ENCODE peak calls at places on chromosomes 12 and 14, in five cellular contexts. V is OCI-LY7; E is aorta; G is CD8-positive, alpha-beta memory T cell; H is mesendoderm. L is an unnamed sample. For H3K4me1, the result is how much of the 10 kb centered on the place peaks cover.

GRCh38 chr12:3061129-3061857 is 15.9 kb upstream of the TSPAN9 start:
- DNase-seq in V (no peak), E (no peak), G (no peak), H (no peak), L (no peak)

GRCh38 chr12:56029666-56030293 is 8.9 kb downstream of the IKZF4 start:
- DNase-seq in V (peak), E (no peak), G (no peak), H (peak), L (peak)

GRCh38 chr12:9796916-9797315 is 30.4 kb upstream of the KLRF1 start:
- DNase-seq in V (no peak), E (no peak), G (no peak), H (no peak), L (no peak)

GRCh38 chr12:120652671-120653435 is 12.4 kb downstream of the CABP1 start:
- DNase-seq in V (no peak), E (peak), G (no peak), H (no peak), L (no peak)

GRCh38 chr14:72060917-72061316 is 128.7 kb downstream of the RGS6 start:
- DNase-seq in V (no peak), E (no peak), G (no peak), H (peak), L (no peak)

GRCh38 chr12:89211456-89211855 is 140.8 kb downstream of the DUSP6 start:
- DNase-seq in V (no peak), E (no peak), G (no peak), H (no peak), L (no peak)

GRCh38 chr14:65074449-65075155 is 27.7 kb downstream of the MAX start:
- DNase-seq in V (peak), E (no peak), G (no peak), H (no peak), L (no peak)

GRCh38 chr14:62443796-62444195 is 601.5 kb downstream of the KCNH5 start:
- DNase-seq in V (no peak), E (no peak), G (no peak), H (peak), L (no peak)

GRCh38 chr14:22472935-22473854 is 115.8 kb downstream of the DAD1 start:
- DNase-seq in V (peak), E (no peak), G (no peak), H (peak), L (peak)

GRCh38 chr12:93144109-93144508 is 215.0 kb upstream of the EEA1 start:
- DNase-seq in V (no peak), E (no peak), G (no peak), H (peak), L (no peak)

GRCh38 chr14:68523326-68523610 is 269.6 kb downstream of the ZFP36L1 start:
- DNase-seq in V (no peak), E (peak), G (no peak), H (no peak), L (no peak)

GRCh38 chr12:107684990-107685359 is 624 bp upstream of the PWP1 start:
- DNase-seq in V (peak), E (no peak), G (no peak), H (peak), L (no peak)

GRCh38 chr12:6267007-6267721 is 43.3 kb upstream of the PLEKHG6 start:
- DNase-seq in V (peak), E (no peak), G (no peak), H (no peak), L (no peak)

GRCh38 chr14:56754966-56755365 is 55.3 kb downstream of the OTX2 start:
- DNase-seq in V (no peak), E (no peak), G (no peak), H (no peak), L (no peak)

GRCh38 chr12:95731519-95731958 is 59.0 kb downstream of the NTN4 start:
- DNase-seq in V (peak), E (no peak), G (no peak), H (no peak), L (no peak)

GRCh38 chr12:46546634-46547273 is 174.2 kb upstream of the SLC38A2 start:
- DNase-seq in V (no peak), E (no peak), G (no peak), H (no peak), L (no peak)

GRCh38 chr12:117686210-117686609 is 282.6 kb downstream of the KSR2 start:
- DNase-seq in V (no peak), E (no peak), G (no peak), H (no peak), L (no peak)

GRCh38 chr12:87406926-87407325 is 622.3 kb downstream of the C12orf50 start:
- DNase-seq in V (no peak), E (no peak), G (no peak), H (no peak), L (no peak)

GRCh38 chr12:123107926-123108681 is 42.8 kb downstream of the PITPNM2 start:
- DNase-seq in V (no peak), E (no peak), G (no peak), H (no peak), L (no peak)

GRCh38 chr14:71187633-71188356 is 280.5 kb downstream of the PCNX1 start:
- DNase-seq in V (no peak), E (no peak), G (no peak), H (peak), L (no peak)

GRCh38 chr14:33682746-33683145 is 268.1 kb downstream of the EGLN3 start:
- DNase-seq in V (no peak), E (peak), G (no peak), H (peak), L (peak)

GRCh38 chr14:80356413-80356812 is 145.1 kb upstream of the DIO2 start:
- DNase-seq in V (peak), E (no peak), G (no peak), H (peak), L (no peak)

GRCh38 chr14:95534299-95535225 is at the start of gene GLRX5:
- DNase-seq in V (peak), E (peak), G (peak), H (peak), L (peak)

GRCh38 chr14:74673768-74674167 is 39.1 kb downstream of the AREL1 start:
- DNase-seq in V (no peak), E (no peak), G (no peak), H (no peak), L (no peak)

GRCh38 chr12:88084210-88084609 is 55.0 kb upstream of the C12orf50 start:
- DNase-seq in V (no peak), E (no peak), G (no peak), H (no peak), L (no peak)

GRCh38 chr12:54373619-54374554 is 9.6 kb upstream of the GPR84 start:
- DNase-seq in V (no peak), E (no peak), G (no peak), H (no peak), L (no peak)

GRCh38 chr12:123089125-123089524 is 61.8 kb downstream of the PITPNM2 start:
- DNase-seq in V (no peak), E (no peak), G (no peak), H (no peak), L (no peak)

GRCh38 chr12:66237505-66238175 is 48.6 kb downstream of the IRAK3 start:
- DNase-seq in V (no peak), E (no peak), G (no peak), H (no peak), L (no peak)

GRCh38 chr14:59358105-59358504 is 107.1 kb downstream of the GPR135 start:
- DNase-seq in V (no peak), E (no peak), G (no peak), H (peak), L (peak)

GRCh38 chr14:73710737-73711136 is 3.4 kb downstream of the PNMA1 start:
- DNase-seq in V (no peak), E (no peak), G (no peak), H (no peak), L (no peak)

GRCh38 chr12:131613186-131613585 is 97.7 kb upstream of the SFSWAP start:
- DNase-seq in V (no peak), E (no peak), G (no peak), H (no peak), L (no peak)

GRCh38 chr12:69070319-69071090 is 137.5 kb upstream of the CPM start:
- DNase-seq in V (peak), E (no peak), G (peak), H (peak), L (no peak)

GRCh38 chr12:21456291-21456780 is 18.9 kb downstream of the PYROXD1 start:
- DNase-seq in V (no peak), E (no peak), G (peak), H (no peak), L (no peak)

GRCh38 chr14:93120522-93120921 is 4.8 kb upstream of the ITPK1 start:
- DNase-seq in V (no peak), E (no peak), G (no peak), H (no peak), L (no peak)

GRCh38 chr12:56900583-56900982 is 33.6 kb downstream of the SDR9C7 start:
- DNase-seq in V (no peak), E (no peak), G (no peak), H (peak), L (no peak)

GRCh38 chr12:44851586-44851985 is 24.5 kb downstream of the NELL2 start:
- DNase-seq in V (no peak), E (no peak), G (no peak), H (no peak), L (no peak)

GRCh38 chr12:116697305-116698130 is 40.4 kb downstream of the SPRING1 start:
- DNase-seq in V (peak), E (no peak), G (no peak), H (peak), L (peak)

DNA sequence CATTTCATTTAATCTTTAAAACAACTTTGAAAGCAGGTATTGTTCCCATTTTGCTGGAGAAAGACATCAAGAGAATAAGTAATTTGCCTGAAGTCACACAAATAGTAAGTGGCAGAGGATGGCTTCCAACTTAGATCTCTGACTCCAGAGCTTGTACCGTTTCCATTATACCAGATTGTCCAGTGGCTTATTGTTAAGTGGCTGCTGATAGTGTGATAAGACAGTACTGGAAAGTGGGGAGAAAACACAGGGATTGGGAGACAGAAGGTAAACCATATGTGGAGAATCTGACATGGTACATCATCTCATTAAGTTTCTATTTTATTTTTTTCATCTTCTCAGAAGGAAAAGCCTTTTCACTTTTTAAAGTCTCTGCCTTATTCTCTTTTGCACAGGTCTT is 108.5 kb downstream of the SRGAP1 start:
- DNase-seq in V (no peak), E (no peak), G (no peak), H (no peak), L (no peak)
- H3K4me3 ChIP-seq in V (no peak), E (no peak), G (no peak), H (no peak), L (no peak)

DNA sequence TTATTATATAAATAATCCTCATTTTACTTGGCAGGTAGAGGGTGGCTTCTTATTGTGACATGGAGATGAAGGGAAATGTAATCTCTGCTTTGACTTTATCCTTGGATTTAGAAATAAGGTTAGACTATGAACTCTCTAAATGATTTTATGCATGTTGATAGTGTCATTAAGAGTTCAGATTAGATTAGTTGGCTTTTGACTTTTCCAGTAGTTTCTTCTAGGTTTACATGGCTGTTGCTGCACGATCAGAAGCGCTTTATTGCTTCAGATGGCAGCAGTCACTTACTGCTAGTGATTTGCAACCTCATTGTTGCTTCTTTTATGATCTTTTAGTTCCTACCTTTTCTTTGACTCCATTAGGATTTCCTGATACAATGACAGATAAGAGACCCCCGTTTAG is 32.3 kb downstream of the SLC15A5 start:
- DNase-seq in V (no peak), E (no peak), G (no peak), H (no peak), L (no peak)
- H3K4me1 ChIP-seq in V (under half), E (under half), G (under half), H (under half), L (under half)

DNA sequence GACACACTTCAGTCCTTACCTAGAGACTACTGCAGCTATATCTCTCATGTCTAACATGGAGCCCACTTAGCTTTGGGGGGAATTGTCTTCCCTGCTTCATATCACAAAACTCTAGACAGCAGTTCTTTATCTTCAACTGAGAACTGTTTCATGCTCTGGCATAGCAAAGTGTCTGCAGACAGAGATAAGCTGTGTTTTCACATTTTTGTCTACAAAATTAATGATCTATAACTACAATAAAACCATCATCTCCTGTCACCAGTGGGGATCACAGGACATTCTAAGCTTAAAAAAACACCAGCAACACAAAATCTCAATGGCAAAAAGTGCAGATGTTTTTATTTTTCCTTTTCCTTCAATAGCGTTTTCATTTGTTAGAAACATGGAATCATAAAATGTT is 137.0 kb upstream of the VRK1 start:
- DNase-seq in V (no peak), E (no peak), G (no peak), H (no peak), L (no peak)
- H3K4me3 ChIP-seq in V (no peak), E (no peak), G (no peak), H (no peak), L (no peak)

DNA sequence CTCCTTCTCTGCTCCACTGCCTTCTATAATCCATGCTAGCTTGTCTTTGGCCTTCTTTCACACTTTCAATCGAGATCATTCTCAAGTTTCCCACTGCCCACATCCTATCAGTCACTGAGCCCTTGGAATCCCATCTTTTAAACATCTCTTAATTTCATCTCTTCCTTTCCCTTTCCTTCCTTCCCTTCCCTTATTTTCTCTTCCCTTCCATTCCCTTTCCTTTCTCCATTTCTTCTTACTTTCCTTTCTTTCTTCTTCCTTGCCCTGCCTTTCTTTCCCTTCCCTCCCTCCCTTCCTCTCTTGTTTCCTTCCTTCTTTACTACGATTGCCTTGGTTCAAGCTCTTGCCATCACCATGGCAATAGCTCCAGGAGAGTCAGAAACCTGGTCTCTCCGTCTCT is 183.8 kb downstream of the EMP1 start:
- DNase-seq in V (no peak), E (no peak), G (no peak), H (no peak), L (no peak)
- H3K4me1 ChIP-seq in V (under half), E (under half), G (under half), H (under half), L (under half)

GRCh38 chr14:105087963-105088811 is 23.0 kb upstream of the GPR132 start:
- DNase-seq in V (no peak), E (peak), G (no peak), H (peak), L (peak)
- H3K4me3 ChIP-seq in V (no peak), E (no peak), G (no peak), H (no peak), L (no peak)

GRCh38 chr12:14403293-14403692 is 37.8 kb downstream of the ATF7IP start:
- DNase-seq in V (no peak), E (no peak), G (no peak), H (no peak), L (no peak)

GRCh38 chr12:14402697-14403096 is 37.2 kb downstream of the ATF7IP start:
- DNase-seq in V (no peak), E (no peak), G (no peak), H (no peak), L (no peak)

GRCh38 chr12:14399871-14400270 is 34.4 kb downstream of the ATF7IP start:
- DNase-seq in V (no peak), E (no peak), G (no peak), H (peak), L (no peak)

GRCh38 chr12:14403711-14404164 is 38.3 kb downstream of the ATF7IP start:
- DNase-seq in V (peak), E (no peak), G (no peak), H (no peak), L (peak)

GRCh38 chr12:14400599-14400998 is 35.1 kb downstream of the ATF7IP start:
- DNase-seq in V (no peak), E (no peak), G (no peak), H (no peak), L (no peak)
- H3K4me1 ChIP-seq in V (under half), E (under half), G (half or more), H (under half), L (under half)

DNA sequence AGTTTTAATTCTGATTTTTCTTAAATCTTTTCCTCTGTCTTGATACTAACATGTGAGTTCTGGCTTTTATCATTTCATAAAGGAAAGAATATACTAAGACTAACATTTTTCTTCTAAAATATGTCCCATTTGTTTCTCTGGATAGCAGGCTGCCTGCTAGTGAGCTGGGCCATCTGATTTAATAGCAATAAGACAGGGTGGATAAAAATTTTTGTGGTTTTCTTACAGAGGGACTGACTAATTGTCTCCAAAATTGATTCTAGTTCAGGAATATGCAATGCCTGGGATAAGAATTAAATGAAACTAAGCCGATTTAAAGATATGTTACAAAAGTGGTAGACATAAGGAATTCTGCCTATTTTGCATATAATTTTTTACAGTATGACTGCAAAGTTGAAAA is 252.9 kb upstream of the NAV3 start:
- DNase-seq in V (no peak), E (no peak), G (no peak), H (no peak), L (no peak)
- H3K4me3 ChIP-seq in V (no peak), E (no peak), G (no peak), H (no peak), L (no peak)